ENCODE peak calls at places on chromosomes 16 and 17, in four cellular contexts. R is mucosa of gallbladder; X is fibroblast of pulmonary artery; D is stimulated activated naive CD8-positive, alpha-beta T cell treated with anti-CD3 and anti-CD28 coated beads, Interleukin-15, Interleukin-2, amounts not matched to agents 100 U/mL and 50 U/mL, for 24 hours. M is an unnamed sample.
A peak's percentile ranks its signal among the peaks of the same experiment; 100 is the strongest.

GRCh38 chr17:68783861-68784260 is 171.3 kb downstream of the ABCA8 start:
- DNase-seq in D (no peak), R (no peak), X (no peak), M (no peak)

GRCh38 chr16:65845466-65846209 is 520.9 kb upstream of the CDH5 start:
- DNase-seq in X (peak; percentile 17), R (no peak), D (no peak), M (no peak)

GRCh38 chr16:15032547-15033308 is 23.1 kb downstream of the NTAN1 start:
- DNase-seq in X (peak; percentile 58), R (no peak), D (no peak), M (no peak)

GRCh38 chr17:62619413-62620155 is 7.9 kb upstream of the MRC2 start:
- DNase-seq in X (no peak), R (no peak), D (no peak), M (no peak)

GRCh38 chr16:48622456-48623303 is 12.7 kb upstream of the N4BP1 start:
- DNase-seq in R (peak; percentile 9), X (no peak), D (no peak), M (no peak)

GRCh38 chr17:75069783-75070182 is 18.0 kb upstream of the SLC16A5 start:
- DNase-seq in R (no peak), D (no peak), X (no peak), M (no peak)

GRCh38 chr16:9941245-9941644 is 241.0 kb downstream of the GRIN2A start:
- DNase-seq in X (no peak), D (no peak), R (no peak), M (no peak)

GRCh38 chr17:10013360-10014112 is 108.5 kb upstream of the RCVRN start:
- DNase-seq in R (no peak), X (no peak), D (no peak), M (no peak)

M was measured in heart right ventricle.